ENCODE peak calls at places on chromosomes 16 and 17, in ten cellular contexts. E is cardiac muscle cell, S is Peyer's patch, L is body of pancreas, T is A549, M is transverse colon, C is uterus, X is fibroblast of mammary gland, R is HCT116, K is lung. Y is an unnamed sample.

GRCh38 chr16:50121278-50121677 is 31.8 kb upstream of the TENT4B start:
- DNase-seq in E (no peak), X (no peak), S (peak), R (no peak), C (no peak), L (no peak), K (no peak), M (no peak), T (no peak), Y (no peak)

GRCh38 chr17:35541434-35541833 is 4.0 kb upstream of the SLFN12L start:
- DNase-seq in R (no peak), T (no peak), S (no peak), L (no peak), C (no peak), X (no peak), E (no peak), M (no peak), K (no peak), Y (no peak)

GRCh38 chr16:50081428-50082018 is 15.8 kb downstream of the HEATR3 start:
- DNase-seq in T (no peak), R (no peak), C (no peak), E (no peak), M (no peak), K (no peak), L (no peak), S (no peak), X (no peak), Y (no peak)

GRCh38 chr16:31206776-31207175 is 4.2 kb upstream of the PYCARD start:
- DNase-seq in C (no peak), E (no peak), R (no peak), S (peak), K (no peak), T (no peak), M (no peak), L (no peak), X (no peak), Y (no peak)

GRCh38 chr16:25886598-25886997 is 194.8 kb downstream of the HS3ST4 start:
- DNase-seq in X (no peak), C (no peak), S (no peak), T (no peak), R (no peak), M (no peak), E (no peak), L (no peak), K (no peak), Y (no peak)

GRCh38 chr16:8848939-8849391 is 19.8 kb downstream of the CARHSP1 start:
- DNase-seq in T (peak), L (no peak), K (no peak), R (no peak), E (peak), S (no peak), X (peak), C (no peak), M (no peak), Y (no peak)

GRCh38 chr16:4320030-4320429 is 4.2 kb downstream of the GLIS2 start:
- DNase-seq in M (no peak), K (no peak), S (no peak), C (no peak), X (peak), R (no peak), T (no peak), L (no peak), E (peak), Y (no peak)

GRCh38 chr17:37562016-37562745 is 47.0 kb downstream of the SYNRG start:
- DNase-seq in L (no peak), X (no peak), T (no peak), R (no peak), S (no peak), E (no peak), M (no peak), K (no peak), C (no peak), Y (no peak)

GRCh38 chr16:81601008-81601428 is 156.4 kb downstream of the CMIP start:
- DNase-seq in E (peak), X (peak), M (no peak), R (no peak), T (peak), C (no peak), K (no peak), L (no peak), S (no peak), Y (no peak)

GRCh38 chr17:38418693-38419507 is 9.4 kb upstream of the ARHGAP23 start:
- DNase-seq in S (no peak), K (no peak), M (no peak), R (no peak), T (no peak), C (no peak), X (no peak), E (no peak), L (no peak), Y (no peak)

GRCh38 chr16:80015566-80015965 is 415.0 kb upstream of the MAF start:
- DNase-seq in M (no peak), E (no peak), T (no peak), L (no peak), X (peak), C (no peak), R (no peak), K (no peak), S (no peak), Y (no peak)

GRCh38 chr17:43528988-43529814 is 16.9 kb downstream of the ETV4 start:
- DNase-seq in X (no peak), T (no peak), C (no peak), S (no peak), L (no peak), K (no peak), M (no peak), R (no peak), E (no peak), Y (no peak)

DNA sequence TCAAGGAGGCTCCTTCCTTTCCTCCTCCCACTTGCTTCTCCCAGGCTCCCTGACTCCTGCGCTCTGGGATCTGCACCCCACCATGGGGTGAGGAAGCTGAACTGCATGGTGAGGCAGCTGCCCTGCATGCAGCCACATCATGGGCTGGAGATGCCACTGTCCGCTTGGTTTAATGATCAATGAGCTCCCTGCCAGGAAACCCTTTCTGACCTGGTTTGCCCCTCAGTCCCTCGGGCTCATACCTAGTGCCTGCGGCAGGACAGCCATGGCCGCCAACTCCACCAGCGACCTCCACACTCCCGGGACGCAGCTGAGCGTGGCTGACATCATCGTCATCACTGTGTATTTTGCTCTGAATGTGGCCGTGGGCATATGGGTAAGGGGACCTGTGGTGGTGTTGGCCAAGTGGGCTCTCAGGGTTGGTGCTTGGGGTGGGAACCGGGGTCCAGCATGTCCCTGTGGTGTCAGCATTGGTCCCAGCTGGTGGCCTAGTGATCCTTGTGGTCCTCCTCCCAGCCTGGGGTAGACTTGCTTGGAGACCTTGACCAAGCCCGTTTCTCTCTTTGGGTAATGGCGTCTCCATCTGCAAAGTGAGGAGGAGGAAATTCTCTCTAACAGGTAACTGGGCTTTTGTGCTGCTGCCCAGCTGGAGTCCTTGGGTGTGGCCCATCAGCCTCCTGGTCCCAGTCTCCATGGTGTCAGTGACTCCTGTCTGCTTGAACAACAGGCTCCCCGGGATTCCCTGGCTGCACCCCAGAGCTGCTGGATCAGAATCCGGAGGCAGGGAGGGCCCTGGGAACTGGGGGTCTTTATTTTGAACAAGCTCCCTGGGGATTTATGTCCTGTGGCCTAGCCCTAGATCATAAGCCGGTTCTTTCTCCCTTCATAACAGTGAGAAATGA is at the start of gene SLC5A10:
- DNase-seq in K (no peak), S (peak), E (no peak), M (no peak), T (peak), X (no peak), L (no peak), C (no peak), R (no peak), Y (no peak)
- TF ChIP-seq CTCF in K (no peak), S (no peak), E (peak), M (peak), T (no peak), X (peak), L (no peak), C (no peak), R (peak), Y (no peak)

GRCh38 chr17:74351552-74352210 is 10.0 kb downstream of the BTBD17 start:
- DNase-seq in C (no peak), M (no peak), E (no peak), X (no peak), L (no peak), K (no peak), S (no peak), T (no peak), R (no peak), Y (no peak)

GRCh38 chr17:74354561-74354960 is 7.1 kb downstream of the BTBD17 start:
- DNase-seq in C (no peak), L (no peak), R (no peak), X (no peak), M (no peak), T (no peak), K (no peak), S (no peak), E (no peak), Y (no peak)

GRCh38 chr17:74355065-74355464 is 6.6 kb downstream of the BTBD17 start:
- DNase-seq in R (no peak), M (no peak), S (no peak), T (no peak), K (no peak), L (no peak), E (no peak), C (no peak), X (no peak), Y (no peak)

GRCh38 chr17:74353446-74354060 is 8.1 kb downstream of the BTBD17 start:
- DNase-seq in S (no peak), K (no peak), M (no peak), X (no peak), T (no peak), L (no peak), E (no peak), R (no peak), C (no peak), Y (no peak)

GRCh38 chr17:74354123-74354522 is 7.5 kb downstream of the BTBD17 start:
- DNase-seq in C (no peak), S (peak), L (no peak), K (no peak), X (peak), T (peak), R (peak), M (peak), E (no peak), Y (no peak)
- TF ChIP-seq CTCF in C (no peak), S (peak), L (peak), K (peak), X (peak), T (peak), R (peak), M (peak), E (peak), Y (no peak)

GRCh38 chr16:69311533-69312388 is 611 bp downstream of the VPS4A start:
- DNase-seq in K (no peak), T (peak), E (peak), M (peak), C (no peak), R (no peak), L (peak), S (peak), X (no peak), Y (no peak)
- TF ChIP-seq CTCF in K (no peak), T (no peak), E (no peak), M (no peak), C (no peak), R (peak), L (no peak), S (no peak), X (peak), Y (no peak)

GRCh38 chr17:65027305-65027704 is 29.2 kb downstream of the GNA13 start:
- DNase-seq in K (no peak), R (peak), M (no peak), X (peak), L (no peak), C (no peak), S (no peak), T (peak), E (peak), Y (no peak)
- TF ChIP-seq CTCF in K (no peak), R (peak), M (peak), X (peak), L (no peak), C (no peak), S (peak), T (peak), E (peak), Y (no peak)

GRCh38 chr17:55423535-55423934 is 1.9 kb upstream of the MMD start:
- DNase-seq in R (no peak), L (no peak), C (no peak), K (no peak), E (no peak), X (no peak), T (no peak), M (no peak), S (no peak), Y (no peak)

GRCh38 chr17:55418369-55419268 is 3.0 kb downstream of the MMD start:
- DNase-seq in K (no peak), M (no peak), L (no peak), E (no peak), T (no peak), C (no peak), X (no peak), R (no peak), S (no peak), Y (no peak)

GRCh38 chr17:55421179-55421934 is at the start of gene MMD:
- DNase-seq in S (peak), R (no peak), X (no peak), K (peak), E (no peak), M (peak), L (no peak), C (peak), T (peak), Y (no peak)

GRCh38 chr17:55420067-55420775 is 1.4 kb downstream of the MMD start:
- DNase-seq in K (no peak), R (no peak), X (no peak), C (no peak), S (peak), M (no peak), E (no peak), L (no peak), T (no peak), Y (no peak)

DNA sequence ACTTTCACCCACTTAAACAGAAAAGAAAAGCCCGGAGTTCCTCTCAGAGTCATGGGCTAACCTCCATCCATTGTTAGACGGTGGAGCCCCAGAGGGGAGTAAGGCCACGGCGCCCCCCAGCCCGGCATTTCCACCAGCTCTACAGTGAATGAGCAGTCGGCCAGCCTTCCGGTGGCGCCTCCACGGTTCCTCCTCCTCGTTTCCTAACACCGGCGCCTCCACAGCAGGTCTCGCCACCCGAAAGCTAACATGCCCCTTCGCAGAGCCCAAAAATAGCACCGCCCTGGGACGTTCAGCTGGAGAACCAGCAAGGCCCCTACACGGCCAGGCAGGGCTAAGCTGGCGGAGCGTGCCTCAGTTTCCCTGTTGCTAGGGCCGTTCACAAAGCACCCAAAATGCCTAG is 858 bp downstream of the MMD start:
- DNase-seq in C (peak), R (no peak), S (peak), T (peak), X (peak), K (peak), L (peak), M (peak), E (peak), Y (peak)
- TF ChIP-seq CTCF in C (no peak), R (no peak), S (no peak), T (no peak), X (no peak), K (no peak), L (no peak), M (no peak), E (no peak), Y (no peak)

GRCh38 chr16:19419691-19420060 is 2.0 kb downstream of the TMC5 start:
- DNase-seq in S (peak), M (no peak), C (no peak), X (peak), L (no peak), R (peak), T (peak), K (no peak), E (peak), Y (no peak)

GRCh38 chr16:19417640-19418039 is at the start of gene TMC5:
- DNase-seq in T (no peak), E (no peak), X (no peak), K (peak), M (peak), S (peak), L (no peak), R (no peak), C (no peak), Y (no peak)

GRCh38 chr16:19415918-19416317 is 1.8 kb upstream of the TMC5 start:
- DNase-seq in E (no peak), M (no peak), T (no peak), X (no peak), R (no peak), C (no peak), L (no peak), S (no peak), K (no peak), Y (no peak)

GRCh38 chr16:19415461-19415860 is 2.2 kb upstream of the TMC5 start:
- DNase-seq in T (no peak), X (no peak), L (no peak), M (peak), S (peak), C (no peak), E (no peak), R (no peak), K (peak), Y (no peak)

GRCh38 chr16:19418200-19418599 is 517 bp downstream of the TMC5 start:
- DNase-seq in M (no peak), L (no peak), T (no peak), E (no peak), X (no peak), K (no peak), C (no peak), S (no peak), R (no peak), Y (no peak)
- TF ChIP-seq CTCF in M (no peak), L (no peak), T (no peak), E (no peak), X (no peak), K (no peak), C (no peak), S (no peak), R (no peak), Y (no peak)

DNA sequence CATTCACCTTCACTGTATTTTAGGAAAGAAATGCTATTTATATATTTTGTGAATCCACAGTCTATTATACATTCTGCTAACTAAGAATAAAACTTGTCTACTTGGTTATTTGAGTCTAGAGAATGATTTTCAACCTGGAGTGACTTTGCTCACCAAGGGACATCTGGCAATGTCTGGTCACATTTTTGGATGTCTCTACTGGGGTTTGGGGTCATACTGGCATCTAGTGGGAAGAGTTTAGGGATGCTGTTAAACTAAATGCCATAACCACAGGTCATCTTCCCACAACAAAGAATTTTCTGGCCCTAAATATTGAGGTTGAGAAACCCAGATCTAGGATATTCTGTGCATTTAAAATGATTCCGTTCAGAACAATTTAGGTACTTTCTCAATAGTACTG is 26.0 kb downstream of the KCNJ16 start:
- DNase-seq in E (no peak), T (no peak), K (no peak), C (no peak), R (no peak), S (no peak), X (peak), M (no peak), L (no peak), Y (no peak)
- TF ChIP-seq CTCF in E (no peak), T (peak), K (no peak), C (no peak), R (no peak), S (no peak), X (peak), M (no peak), L (no peak), Y (no peak)

GRCh38 chr17:28574536-28574935 is 2.2 kb downstream of the ALDOC start:
- DNase-seq in X (no peak), K (no peak), E (no peak), S (peak), C (no peak), T (no peak), M (no peak), L (no peak), R (no peak), Y (no peak)
- TF ChIP-seq CTCF in X (no peak), K (no peak), E (no peak), S (no peak), C (no peak), T (no peak), M (no peak), L (no peak), R (peak), Y (no peak)

GRCh38 chr16:12143776-12144175 is 167.2 kb downstream of the SNX29 start:
- DNase-seq in R (no peak), S (no peak), C (no peak), X (no peak), L (no peak), M (no peak), K (no peak), T (no peak), E (no peak), Y (no peak)

GRCh38 chr16:12141556-12141955 is 165.0 kb downstream of the SNX29 start:
- DNase-seq in K (no peak), X (no peak), L (no peak), M (no peak), E (no peak), C (no peak), R (no peak), T (no peak), S (no peak), Y (no peak)

GRCh38 chr16:12141073-12141472 is 164.5 kb downstream of the SNX29 start:
- DNase-seq in L (no peak), C (no peak), T (no peak), K (no peak), E (no peak), R (no peak), S (no peak), X (no peak), M (no peak), Y (no peak)

GRCh38 chr16:12144355-12144754 is 167.8 kb downstream of the SNX29 start:
- DNase-seq in S (no peak), C (no peak), E (no peak), L (no peak), K (no peak), R (no peak), M (no peak), T (no peak), X (no peak), Y (no peak)

DNA sequence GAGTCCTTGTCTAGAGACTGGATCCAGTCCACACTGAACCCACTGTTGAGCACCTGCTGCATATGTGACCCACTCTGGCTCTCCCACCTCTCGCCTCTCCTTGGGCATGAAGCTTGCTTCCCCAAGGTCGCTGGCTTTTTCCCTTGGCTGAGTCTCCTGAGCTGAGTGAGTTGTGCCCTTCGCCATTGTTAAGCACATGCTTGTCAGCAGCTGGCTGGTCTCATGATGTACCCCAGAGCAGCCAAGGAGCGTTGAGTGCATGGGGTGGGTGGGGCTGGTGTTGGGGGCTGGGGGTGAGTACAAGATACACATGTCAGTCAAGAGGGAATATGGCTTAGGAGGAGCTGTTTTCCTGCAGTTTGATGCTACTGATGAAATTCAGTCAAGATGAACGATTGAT is 165.6 kb downstream of the SNX29 start:
- DNase-seq in T (no peak), C (no peak), L (no peak), M (no peak), K (no peak), R (no peak), E (no peak), X (no peak), S (no peak), Y (no peak)
- TF ChIP-seq CTCF in T (no peak), C (no peak), L (no peak), M (no peak), K (no peak), R (no peak), E (no peak), X (no peak), S (no peak), Y (no peak)

Y was measured in omental fat pad.